ENCODE peak calls at places on chromosomes 16 and 17, in eight cellular contexts. V is upper lobe of right lung, N is fibroblast of villous mesenchyme, O is stomach, K is astrocyte of the cerebellum, F is BE2C, D is choroid plexus epithelial cell, L is heart right ventricle. W is an unnamed sample.

GRCh38 chr16:81526935-81527334 is 82.3 kb downstream of the CMIP start:
- DNase-seq in V (no peak), N (peak), O (no peak), K (no peak), F (no peak), D (peak), L (peak), W (no peak)

GRCh38 chr17:2749784-2750181 is 331 bp upstream of the CCDC92B start:
- DNase-seq in V (peak), N (peak), O (peak), K (peak), F (peak), D (peak), L (peak), W (peak)

GRCh38 chr17:61467416-61468262 is 15.4 kb downstream of the TBX4 start:
- DNase-seq in V (peak), N (peak), O (peak), K (no peak), F (peak), D (peak), L (no peak), W (peak)

GRCh38 chr17:69733171-69734014 is 318.9 kb downstream of the MAP2K6 start:
- DNase-seq in V (no peak), N (peak), O (no peak), K (no peak), F (no peak), D (peak), L (peak), W (peak)

GRCh38 chr16:89246903-89247733 is 29.6 kb downstream of the ZNF778 start:
- DNase-seq in V (peak), N (peak), O (peak), K (peak), F (peak), D (peak), L (peak), W (peak)

GRCh38 chr16:31201511-31202401 is 804 bp downstream of the PYCARD start:
- DNase-seq in V (peak), N (peak), O (peak), K (no peak), F (peak), D (peak), L (peak), W (no peak)

GRCh38 chr16:84138824-84139627 is 6.0 kb downstream of the HSDL1 start:
- DNase-seq in V (no peak), N (peak), O (peak), K (peak), F (no peak), D (peak), L (no peak), W (no peak)

GRCh38 chr16:54285414-54286066 is 1.0 kb downstream of the IRX3 start:
- DNase-seq in V (peak), N (peak), O (peak), K (no peak), F (no peak), D (peak), L (peak), W (peak)

GRCh38 chr17:77291591-77292386 is 151.0 kb downstream of the SEC14L1 start:
- DNase-seq in V (no peak), N (no peak), O (no peak), K (no peak), F (no peak), D (no peak), L (no peak), W (no peak)

GRCh38 chr16:66918803-66919568 is at the start of gene CDH16:
- DNase-seq in V (no peak), N (no peak), O (no peak), K (no peak), F (no peak), D (no peak), L (no peak), W (no peak)

GRCh38 chr17:70624208-70624607 is 454.9 kb downstream of the KCNJ2 start:
- DNase-seq in V (no peak), N (no peak), O (no peak), K (no peak), F (no peak), D (no peak), L (no peak), W (no peak)

GRCh38 chr17:45149037-45149668 is 878 bp downstream of the HEXIM1 start:
- DNase-seq in V (peak), N (peak), O (peak), K (no peak), F (peak), D (peak), L (peak), W (peak)

GRCh38 chr16:55955845-55956244 is 80.7 kb upstream of the CES5A start:
- DNase-seq in V (no peak), N (no peak), O (no peak), K (no peak), F (peak), D (no peak), L (peak), W (no peak)

GRCh38 chr17:76753061-76753961 is 15.4 kb downstream of the MFSD11 start:
- DNase-seq in V (no peak), N (no peak), O (no peak), K (no peak), F (no peak), D (no peak), L (no peak), W (no peak)

GRCh38 chr16:24015923-24016322 is 180.1 kb downstream of the PRKCB start:
- DNase-seq in V (no peak), N (no peak), O (no peak), K (no peak), F (no peak), D (no peak), L (no peak), W (no peak)

GRCh38 chr16:76059186-76059585 is 218.0 kb upstream of the CNTNAP4 start:
- DNase-seq in V (no peak), N (no peak), O (no peak), K (no peak), F (no peak), D (no peak), L (no peak), W (no peak)

GRCh38 chr16:49947907-49948678 is 76.9 kb upstream of the CNEP1R1 start:
- DNase-seq in V (no peak), N (no peak), O (no peak), K (no peak), F (no peak), D (no peak), L (no peak), W (no peak)

GRCh38 chr17:44543213-44543904 is 13.9 kb upstream of the FZD2 start:
- DNase-seq in V (no peak), N (peak), O (no peak), K (peak), F (no peak), D (peak), L (no peak), W (peak)

GRCh38 chr17:50601789-50602375 is 32.8 kb upstream of the ABCC3 start:
- DNase-seq in V (no peak), N (no peak), O (no peak), K (no peak), F (peak), D (no peak), L (no peak), W (no peak)

GRCh38 chr16:85930321-85930720 is 31.4 kb downstream of the IRF8 start:
- DNase-seq in V (no peak), N (no peak), O (no peak), K (no peak), F (no peak), D (no peak), L (no peak), W (no peak)

GRCh38 chr16:87098361-87098760 is 218.8 kb downstream of the C16orf95 start:
- DNase-seq in V (no peak), N (no peak), O (no peak), K (no peak), F (no peak), D (no peak), L (no peak), W (no peak)

GRCh38 chr16:21101631-21102420 is 48.8 kb downstream of the DNAH3 start:
- DNase-seq in V (no peak), N (peak), O (peak), K (no peak), F (peak), D (peak), L (peak), W (peak)

GRCh38 chr16:52446076-52446475 is 100.9 kb downstream of the TOX3 start:
- DNase-seq in V (no peak), N (no peak), O (no peak), K (no peak), F (peak), D (no peak), L (no peak), W (no peak)

GRCh38 chr17:1038459-1039118 is 41.7 kb downstream of the TIMM22 start:
- DNase-seq in V (no peak), N (no peak), O (no peak), K (no peak), F (no peak), D (peak), L (no peak), W (no peak)

GRCh38 chr17:42112552-42113176 is at the start of gene DHX58:
- DNase-seq in V (peak), N (peak), O (peak), K (peak), F (no peak), D (peak), L (peak), W (peak)

GRCh38 chr17:13909901-13910519 is 159.3 kb upstream of the COX10 start:
- DNase-seq in V (no peak), N (no peak), O (no peak), K (no peak), F (no peak), D (no peak), L (no peak), W (no peak)

GRCh38 chr16:2154533-2155090 is 970 bp upstream of the TRAF7 start:
- DNase-seq in V (no peak), N (no peak), O (no peak), K (no peak), F (no peak), D (no peak), L (no peak), W (no peak)

GRCh38 chr17:68701046-68701445 is 99.9 kb upstream of the FAM20A start:
- DNase-seq in V (no peak), N (peak), O (no peak), K (no peak), F (no peak), D (no peak), L (no peak), W (no peak)

GRCh38 chr16:14057878-14058382 is 13.2 kb upstream of the MRTFB start:
- DNase-seq in V (no peak), N (no peak), O (no peak), K (peak), F (no peak), D (peak), L (no peak), W (no peak)

GRCh38 chr16:57966133-57966805 is 4.7 kb downstream of the CNGB1 start:
- DNase-seq in V (no peak), N (no peak), O (no peak), K (peak), F (no peak), D (peak), L (no peak), W (no peak)

GRCh38 chr16:12271006-12271405 is 294.5 kb downstream of the SNX29 start:
- DNase-seq in V (no peak), N (peak), O (no peak), K (no peak), F (peak), D (peak), L (no peak), W (peak)

GRCh38 chr17:79535728-79536025 is 75.2 kb downstream of the RBFOX3 start:
- DNase-seq in V (no peak), N (no peak), O (no peak), K (no peak), F (no peak), D (no peak), L (no peak), W (no peak)

GRCh38 chr16:87789437-87790277 is 23.9 kb upstream of the KLHDC4 start:
- DNase-seq in V (no peak), N (peak), O (peak), K (no peak), F (no peak), D (no peak), L (no peak), W (peak)

GRCh38 chr16:30028438-30029093 is 2.5 kb downstream of the TLCD3B start:
- DNase-seq in V (no peak), N (no peak), O (no peak), K (no peak), F (no peak), D (no peak), L (no peak), W (no peak)

GRCh38 chr17:3882276-3882675 is 10.6 kb downstream of the CAMKK1 start:
- DNase-seq in V (no peak), N (no peak), O (no peak), K (no peak), F (no peak), D (no peak), L (no peak), W (no peak)

GRCh38 chr16:81994485-81994884 is 16.8 kb downstream of the SDR42E1 start:
- DNase-seq in V (no peak), N (no peak), O (no peak), K (no peak), F (no peak), D (no peak), L (no peak), W (no peak)

DNA sequence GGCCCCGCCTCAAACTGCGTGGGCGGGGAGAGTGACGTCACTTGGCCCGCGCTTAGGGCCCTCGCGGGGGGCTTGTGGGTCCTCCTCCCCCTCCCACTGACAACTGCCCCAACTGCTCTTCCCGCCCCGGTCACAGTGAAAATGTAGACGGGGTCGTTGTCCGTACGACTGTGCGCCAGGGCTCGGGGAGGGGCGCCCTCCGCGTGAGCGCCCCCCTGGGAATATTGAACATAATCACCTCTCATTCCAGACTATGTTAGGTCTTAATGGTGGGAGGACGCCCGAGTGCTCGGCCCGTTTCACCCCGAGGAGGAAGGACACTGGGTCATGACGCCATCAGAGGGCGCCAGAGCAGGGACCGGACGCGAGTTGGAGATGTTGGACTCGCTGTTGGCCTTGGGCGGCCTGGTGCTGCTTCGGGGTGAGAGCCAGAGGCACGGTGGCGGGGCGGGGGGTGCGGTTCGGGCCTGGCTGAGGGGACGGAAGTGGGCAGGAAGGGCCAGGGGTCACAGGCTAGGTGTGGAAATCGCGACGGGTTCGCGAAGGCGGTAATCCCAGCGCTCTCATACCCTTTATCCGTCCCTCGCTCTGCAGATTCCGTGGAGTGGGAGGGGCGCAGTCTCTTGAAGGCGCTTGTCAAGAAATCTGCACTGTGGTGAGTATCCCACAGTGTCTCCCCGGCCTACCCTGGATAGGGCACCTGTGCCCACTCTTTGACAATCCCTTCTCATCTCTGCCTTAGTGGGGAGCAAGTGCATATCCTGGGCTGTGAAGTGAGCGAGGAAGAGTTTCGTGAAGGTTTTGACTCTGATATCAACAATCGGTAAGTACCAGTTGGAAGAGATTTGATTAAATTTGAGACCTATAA is at the start of gene ELP5:
- DNase-seq in V (peak), N (peak), O (peak), K (peak), F (peak), D (peak), L (peak), W (peak)
- TF ChIP-seq CTCF in V (peak), N (no peak), O (no peak), K (no peak), F (no peak), D (no peak), L (peak), W (peak)

GRCh38 chr17:56653877-56654276 is 60.4 kb downstream of the NOG start:
- DNase-seq in V (no peak), N (peak), O (no peak), K (peak), F (no peak), D (peak), L (no peak), W (peak)
- TF ChIP-seq CTCF in V (peak), N (peak), O (no peak), K (peak), F (peak), D (peak), L (peak), W (peak)

GRCh38 chr17:58207451-58207850 is 11.6 kb downstream of the MKS1 start:
- DNase-seq in V (no peak), N (no peak), O (no peak), K (no peak), F (no peak), D (no peak), L (no peak), W (no peak)

GRCh38 chr17:58205936-58206335 is 13.1 kb downstream of the MKS1 start:
- DNase-seq in V (no peak), N (no peak), O (no peak), K (no peak), F (no peak), D (no peak), L (no peak), W (no peak)

GRCh38 chr17:58208344-58208743 is 10.7 kb downstream of the MKS1 start:
- DNase-seq in V (no peak), N (no peak), O (no peak), K (no peak), F (no peak), D (no peak), L (no peak), W (no peak)

GRCh38 chr17:58215685-58216084 is 3.4 kb downstream of the MKS1 start:
- DNase-seq in V (no peak), N (no peak), O (no peak), K (no peak), F (peak), D (no peak), L (no peak), W (no peak)

DNA sequence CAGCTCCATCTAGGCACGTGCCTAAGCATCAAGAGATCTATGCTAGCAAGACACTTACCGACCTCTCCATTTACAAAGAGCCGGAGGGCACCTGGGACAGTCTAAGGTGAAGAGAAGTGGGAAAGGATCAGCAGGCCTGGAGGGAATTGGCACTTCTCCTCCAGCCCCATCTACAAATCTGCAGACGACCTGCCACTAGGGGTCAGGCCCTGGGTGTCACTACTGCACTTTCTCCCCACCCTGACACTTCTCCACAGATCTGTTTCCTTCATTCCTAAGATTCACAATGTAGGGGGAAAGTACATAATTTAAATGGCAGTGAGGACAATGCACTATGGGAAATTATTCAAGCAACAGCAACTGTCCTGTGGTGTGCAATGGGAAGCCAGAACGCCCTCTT is 8.1 kb downstream of the MKS1 start:
- DNase-seq in V (no peak), N (no peak), O (no peak), K (no peak), F (no peak), D (no peak), L (no peak), W (no peak)
- TF ChIP-seq CTCF in V (no peak), N (no peak), O (no peak), K (peak), F (peak), D (no peak), L (peak), W (peak)

GRCh38 chr17:29145289-29146058 is 34.7 kb downstream of the MYO18A start:
- DNase-seq in V (peak), N (peak), O (peak), K (peak), F (peak), D (peak), L (peak), W (peak)
- TF ChIP-seq CTCF in V (peak), N (peak), O (no peak), K (peak), F (peak), D (peak), L (peak), W (peak)

GRCh38 chr17:8189711-8190477 is at the start of gene BORCS6:
- DNase-seq in V (peak), N (peak), O (peak), K (peak), F (peak), D (peak), L (peak), W (peak)
- TF ChIP-seq CTCF in V (peak), N (peak), O (no peak), K (no peak), F (no peak), D (peak), L (no peak), W (peak)

DNA sequence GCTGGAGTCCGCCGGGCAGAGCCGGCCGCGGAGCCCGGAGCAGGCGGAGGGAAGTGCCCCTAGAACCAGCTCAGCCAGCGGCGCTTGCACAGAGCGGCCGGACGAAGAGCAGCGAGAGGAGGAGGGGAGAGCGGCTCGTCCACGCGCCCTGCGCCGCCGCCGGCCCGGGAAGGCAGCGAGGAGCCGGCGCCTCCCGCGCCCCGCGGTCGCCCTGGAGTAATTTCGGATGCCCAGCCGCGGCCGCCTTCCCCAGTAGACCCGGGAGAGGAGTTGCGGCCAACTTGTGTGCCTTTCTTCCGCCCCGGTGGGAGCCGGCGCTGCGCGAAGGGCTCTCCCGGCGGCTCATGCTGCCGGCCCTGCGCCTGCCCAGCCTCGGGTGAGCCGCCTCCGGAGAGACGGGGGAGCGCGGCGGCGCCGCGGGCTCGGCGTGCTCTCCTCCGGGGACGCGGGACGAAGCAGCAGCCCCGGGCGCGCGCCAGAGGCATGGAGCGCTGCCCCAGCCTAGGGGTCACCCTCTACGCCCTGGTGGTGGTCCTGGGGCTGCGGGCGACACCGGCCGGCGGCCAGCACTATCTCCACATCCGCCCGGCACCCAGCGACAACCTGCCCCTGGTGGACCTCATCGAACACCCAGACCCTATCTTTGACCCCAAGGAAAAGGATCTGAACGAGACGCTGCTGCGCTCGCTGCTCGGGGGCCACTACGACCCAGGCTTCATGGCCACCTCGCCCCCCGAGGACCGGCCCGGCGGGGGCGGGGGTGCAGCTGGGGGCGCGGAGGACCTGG is 435 bp downstream of the NOG start:
- DNase-seq in V (peak), N (peak), O (peak), K (no peak), F (peak), D (peak), L (peak), W (peak)
- TF ChIP-seq CTCF in V (no peak), N (no peak), O (no peak), K (no peak), F (no peak), D (no peak), L (no peak), W (peak)

GRCh38 chr17:63967953-63968352 is 4.8 kb downstream of the SCN4A start:
- DNase-seq in V (no peak), N (no peak), O (no peak), K (no peak), F (no peak), D (no peak), L (no peak), W (no peak)
- TF ChIP-seq CTCF in V (no peak), N (no peak), O (no peak), K (no peak), F (no peak), D (no peak), L (no peak), W (no peak)

GRCh38 chr17:65398036-65398787 is 163.2 kb downstream of the AXIN2 start:
- DNase-seq in V (no peak), N (no peak), O (no peak), K (no peak), F (no peak), D (no peak), L (no peak), W (no peak)

GRCh38 chr17:65389956-65390355 is 171.5 kb downstream of the AXIN2 start:
- DNase-seq in V (no peak), N (peak), O (no peak), K (peak), F (no peak), D (peak), L (no peak), W (peak)

GRCh38 chr17:65393514-65393913 is 167.9 kb downstream of the AXIN2 start:
- DNase-seq in V (no peak), N (no peak), O (no peak), K (no peak), F (no peak), D (peak), L (no peak), W (no peak)

GRCh38 chr17:65395924-65396323 is 165.5 kb downstream of the AXIN2 start:
- DNase-seq in V (no peak), N (no peak), O (no peak), K (no peak), F (no peak), D (no peak), L (no peak), W (no peak)

GRCh38 chr17:65394811-65395472 is 166.5 kb downstream of the AXIN2 start:
- DNase-seq in V (no peak), N (no peak), O (no peak), K (no peak), F (no peak), D (no peak), L (no peak), W (no peak)
- TF ChIP-seq CTCF in V (no peak), N (no peak), O (no peak), K (no peak), F (no peak), D (no peak), L (no peak), W (no peak)

W was measured in HFFc6.